ENCODE peak calls at places on chromosome 1, in nine cellular contexts. One of them, this sample, is unnamed.

GRCh38 chr1:47549532-47549931 is 111.7 kb downstream of the FOXD2 start:
- DNase-seq in endodermal cell: peak; percentile 42
- DNase-seq in substantia nigra: no peak
- DNase-seq in lung: no peak
- DNase-seq in GM23248: no peak
- DNase-seq in fibroblast of lung: no peak
- DNase-seq in mammary epithelial cell: no peak
- DNase-seq in transverse colon: no peak
- DNase-seq in OCI-LY7: no peak
- DNase-seq in this sample: no peak

GRCh38 chr1:114756949-114757454 is 782 bp downstream of the CSDE1 start:
- DNase-seq in endodermal cell: no peak
- DNase-seq in lung: peak; percentile 44
- DNase-seq in fibroblast of lung: peak; percentile 57
- DNase-seq in GM23248: peak; percentile 89
- DNase-seq in substantia nigra: no peak
- DNase-seq in transverse colon: peak; percentile 32
- DNase-seq in mammary epithelial cell: peak; percentile 66
- DNase-seq in OCI-LY7: no peak
- DNase-seq in this sample: no peak

GRCh38 chr1:66278260-66279046 is 255.5 kb upstream of the SGIP1 start:
- DNase-seq in substantia nigra: no peak
- DNase-seq in lung: no peak
- DNase-seq in mammary epithelial cell: no peak
- DNase-seq in endodermal cell: no peak
- DNase-seq in transverse colon: no peak
- DNase-seq in OCI-LY7: peak; percentile 77
- DNase-seq in GM23248: no peak
- DNase-seq in fibroblast of lung: no peak
- DNase-seq in this sample: no peak

GRCh38 chr1:39378377-39378776 is 113.1 kb upstream of the BMP8A start:
- DNase-seq in transverse colon: peak; percentile 25
- DNase-seq in OCI-LY7: peak; percentile 29
- DNase-seq in fibroblast of lung: no peak
- DNase-seq in lung: no peak
- DNase-seq in mammary epithelial cell: peak; percentile 95
- DNase-seq in GM23248: no peak
- DNase-seq in endodermal cell: peak; percentile 74
- DNase-seq in substantia nigra: no peak
- DNase-seq in this sample: peak; percentile 26

GRCh38 chr1:97077221-97077620 is 355.6 kb downstream of the PTBP2 start:
- DNase-seq in OCI-LY7: no peak
- DNase-seq in lung: no peak
- DNase-seq in fibroblast of lung: no peak
- DNase-seq in mammary epithelial cell: no peak
- DNase-seq in substantia nigra: no peak
- DNase-seq in GM23248: no peak
- DNase-seq in endodermal cell: no peak
- DNase-seq in transverse colon: no peak
- DNase-seq in this sample: no peak

GRCh38 chr1:234368320-234369032 is 4.8 kb upstream of the COA6 start:
- DNase-seq in mammary epithelial cell: no peak
- DNase-seq in substantia nigra: no peak
- DNase-seq in OCI-LY7: no peak
- DNase-seq in endodermal cell: no peak
- DNase-seq in lung: no peak
- DNase-seq in transverse colon: no peak
- DNase-seq in GM23248: no peak
- DNase-seq in fibroblast of lung: no peak
- DNase-seq in this sample: no peak

GRCh38 chr1:16236091-16236494 is 890 bp downstream of the CPLANE2 start:
- DNase-seq in endodermal cell: no peak
- DNase-seq in transverse colon: peak; percentile 63
- DNase-seq in fibroblast of lung: no peak
- DNase-seq in lung: peak; percentile 53
- DNase-seq in OCI-LY7: peak; percentile 69
- DNase-seq in mammary epithelial cell: peak; percentile 64
- DNase-seq in substantia nigra: no peak
- DNase-seq in GM23248: peak; percentile 58
- DNase-seq in this sample: peak; percentile 27

GRCh38 chr1:207933205-207933800 is 22.4 kb upstream of the CD34 start:
- DNase-seq in endodermal cell: no peak
- DNase-seq in lung: no peak
- DNase-seq in substantia nigra: no peak
- DNase-seq in GM23248: no peak
- DNase-seq in mammary epithelial cell: no peak
- DNase-seq in transverse colon: no peak
- DNase-seq in OCI-LY7: no peak
- DNase-seq in fibroblast of lung: no peak
- DNase-seq in this sample: no peak

GRCh38 chr1:207412845-207413244 is 41.3 kb upstream of the CR2 start:
- DNase-seq in fibroblast of lung: no peak
- DNase-seq in mammary epithelial cell: no peak
- DNase-seq in OCI-LY7: no peak
- DNase-seq in GM23248: no peak
- DNase-seq in substantia nigra: no peak
- DNase-seq in endodermal cell: no peak
- DNase-seq in transverse colon: no peak
- DNase-seq in lung: no peak
- DNase-seq in this sample: no peak

GRCh38 chr1:208139434-208140086 is 104.6 kb downstream of the PLXNA2 start:
- DNase-seq in fibroblast of lung: no peak
- DNase-seq in OCI-LY7: no peak
- DNase-seq in mammary epithelial cell: no peak
- DNase-seq in transverse colon: no peak
- DNase-seq in GM23248: no peak
- DNase-seq in substantia nigra: no peak
- DNase-seq in lung: no peak
- DNase-seq in endodermal cell: no peak
- DNase-seq in this sample: no peak

GRCh38 chr1:201084171-201084766 is 28.0 kb downstream of the CACNA1S start:
- DNase-seq in fibroblast of lung: no peak
- DNase-seq in mammary epithelial cell: no peak
- DNase-seq in transverse colon: no peak
- DNase-seq in OCI-LY7: no peak
- DNase-seq in lung: no peak
- DNase-seq in substantia nigra: no peak
- DNase-seq in endodermal cell: no peak
- DNase-seq in GM23248: no peak
- DNase-seq in this sample: no peak

GRCh38 chr1:236576004-236576403 is 28.3 kb downstream of the HEATR1 start:
- DNase-seq in GM23248: peak; percentile 81
- DNase-seq in endodermal cell: no peak
- DNase-seq in fibroblast of lung: peak; percentile 74
- DNase-seq in mammary epithelial cell: peak; percentile 0
- DNase-seq in lung: no peak
- DNase-seq in substantia nigra: no peak
- DNase-seq in transverse colon: no peak
- DNase-seq in OCI-LY7: no peak
- DNase-seq in this sample: no peak

GRCh38 chr1:226532553-226532952 is 16.0 kb upstream of the STUM start:
- DNase-seq in lung: no peak
- DNase-seq in transverse colon: no peak
- DNase-seq in fibroblast of lung: no peak
- DNase-seq in substantia nigra: no peak
- DNase-seq in GM23248: no peak
- DNase-seq in mammary epithelial cell: no peak
- DNase-seq in OCI-LY7: no peak
- DNase-seq in endodermal cell: peak; percentile 80
- DNase-seq in this sample: no peak

GRCh38 chr1:201288765-201289164 is 5.5 kb downstream of the PKP1 start:
- DNase-seq in substantia nigra: no peak
- DNase-seq in fibroblast of lung: no peak
- DNase-seq in GM23248: no peak
- DNase-seq in OCI-LY7: no peak
- DNase-seq in mammary epithelial cell: peak; percentile 67
- DNase-seq in lung: no peak
- DNase-seq in endodermal cell: no peak
- DNase-seq in transverse colon: no peak
- DNase-seq in this sample: no peak

GRCh38 chr1:20972855-20973254 is 185.7 kb upstream of the HP1BP3 start:
- DNase-seq in transverse colon: no peak
- DNase-seq in OCI-LY7: no peak
- DNase-seq in mammary epithelial cell: no peak
- DNase-seq in lung: no peak
- DNase-seq in fibroblast of lung: no peak
- DNase-seq in endodermal cell: no peak
- DNase-seq in GM23248: no peak
- DNase-seq in substantia nigra: no peak
- DNase-seq in this sample: no peak

GRCh38 chr1:117611121-117611601 is 5.3 kb downstream of the TENT5C start:
- DNase-seq in mammary epithelial cell: no peak
- DNase-seq in transverse colon: no peak
- DNase-seq in GM23248: no peak
- DNase-seq in fibroblast of lung: no peak
- DNase-seq in lung: no peak
- DNase-seq in OCI-LY7: no peak
- DNase-seq in endodermal cell: peak; percentile 26
- DNase-seq in substantia nigra: no peak
- DNase-seq in this sample: no peak

GRCh38 chr1:31400393-31400792 is 12.6 kb upstream of the SERINC2 start:
- DNase-seq in transverse colon: no peak
- DNase-seq in OCI-LY7: no peak
- DNase-seq in endodermal cell: no peak
- DNase-seq in substantia nigra: no peak
- DNase-seq in mammary epithelial cell: peak; percentile 80
- DNase-seq in fibroblast of lung: peak; percentile 45
- DNase-seq in GM23248: peak; percentile 77
- DNase-seq in lung: no peak
- DNase-seq in this sample: no peak

DNA sequence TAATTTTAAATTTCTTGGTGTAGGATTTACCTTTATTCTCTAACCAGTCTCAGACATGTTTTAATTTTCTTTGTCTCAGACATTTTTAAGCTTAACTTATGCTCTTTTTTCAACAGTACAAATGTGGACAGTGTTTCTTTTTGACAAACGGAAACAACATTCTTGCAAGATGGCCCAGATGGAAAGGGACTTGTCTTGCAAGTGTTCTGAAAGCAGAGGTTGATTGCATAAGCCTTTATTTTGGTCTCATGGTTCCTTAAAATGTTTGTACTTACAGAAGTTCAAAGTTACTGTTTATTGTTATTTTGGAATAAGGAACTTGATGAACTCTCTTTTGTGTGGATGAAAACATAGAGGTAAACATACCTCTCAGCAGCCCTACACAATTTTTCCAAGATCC is 22.9 kb downstream of the SMAP2 start:
- DNase-seq in GM23248: no peak
- DNase-seq in substantia nigra: no peak
- DNase-seq in OCI-LY7: peak; percentile 52
- DNase-seq in mammary epithelial cell: no peak
- DNase-seq in lung: no peak
- DNase-seq in fibroblast of lung: no peak
- DNase-seq in endodermal cell: no peak
- DNase-seq in transverse colon: no peak
- DNase-seq in this sample: no peak
- H3K27ac ChIP-seq in GM23248: no peak overlapping the region
- H3K27ac ChIP-seq in substantia nigra: peak overlapping the region; percentile 63
- H3K27ac ChIP-seq in OCI-LY7: peak overlapping the region; percentile 68
- H3K27ac ChIP-seq in mammary epithelial cell: no peak overlapping the region
- H3K27ac ChIP-seq in lung: no peak overlapping the region
- H3K27ac ChIP-seq in fibroblast of lung: no peak overlapping the region
- H3K27ac ChIP-seq in endodermal cell: no peak overlapping the region
- H3K27ac ChIP-seq in transverse colon: peak overlapping the region; percentile 90
- H3K27ac ChIP-seq in this sample: peak overlapping the region; percentile 99

DNA sequence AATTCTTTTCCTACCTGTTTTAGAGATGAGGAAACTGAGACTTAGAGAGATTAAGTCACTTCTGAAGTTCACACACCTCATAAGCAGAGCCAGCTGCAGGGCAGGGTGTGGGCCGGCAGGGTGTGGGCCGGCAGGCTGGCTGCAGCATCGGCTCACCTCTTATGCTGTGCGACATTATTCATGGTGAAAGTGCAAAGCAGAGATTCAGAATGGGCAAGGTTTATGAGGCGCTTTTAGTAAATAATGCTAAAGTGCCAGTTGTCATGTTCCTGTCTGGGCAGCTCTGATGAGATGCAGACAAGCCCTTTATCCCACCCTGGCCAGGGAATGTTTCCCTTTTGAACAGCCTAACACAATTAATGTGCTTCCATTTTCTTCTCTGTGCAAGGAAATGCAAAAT is 14.6 kb downstream of the MAB21L3 start:
- DNase-seq in mammary epithelial cell: no peak
- DNase-seq in OCI-LY7: no peak
- DNase-seq in transverse colon: peak; percentile 69
- DNase-seq in GM23248: no peak
- DNase-seq in lung: no peak
- DNase-seq in fibroblast of lung: no peak
- DNase-seq in substantia nigra: no peak
- DNase-seq in endodermal cell: no peak
- DNase-seq in this sample: no peak
- H3K27ac ChIP-seq in mammary epithelial cell: no peak overlapping the region
- H3K27ac ChIP-seq in OCI-LY7: no peak overlapping the region
- H3K27ac ChIP-seq in transverse colon: peak overlapping the region; percentile 89
- H3K27ac ChIP-seq in GM23248: no peak overlapping the region
- H3K27ac ChIP-seq in lung: no peak overlapping the region
- H3K27ac ChIP-seq in fibroblast of lung: no peak overlapping the region
- H3K27ac ChIP-seq in substantia nigra: no peak overlapping the region
- H3K27ac ChIP-seq in endodermal cell: no peak overlapping the region
- H3K27ac ChIP-seq in this sample: no peak overlapping the region

DNA sequence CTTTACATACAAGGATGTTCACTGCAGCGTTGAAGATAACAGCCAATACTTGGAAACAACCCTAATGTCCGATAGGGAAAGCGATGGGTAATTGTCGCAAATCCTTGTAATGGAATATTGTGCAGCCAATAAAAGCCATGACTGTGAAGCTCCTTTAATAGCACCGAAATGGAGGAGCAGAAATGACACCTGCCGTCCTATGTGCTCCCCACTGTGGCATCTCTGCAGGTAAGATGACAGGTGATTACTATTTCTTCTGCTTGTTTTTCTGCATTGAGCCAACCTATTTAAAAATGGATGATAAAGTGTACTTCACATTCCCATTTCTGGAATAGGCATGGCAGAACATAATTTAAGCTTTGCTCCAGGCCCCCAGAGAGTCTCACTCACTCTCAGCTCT is 523.8 kb downstream of the PTPRU start:
- DNase-seq in substantia nigra: no peak
- DNase-seq in GM23248: no peak
- DNase-seq in endodermal cell: no peak
- DNase-seq in OCI-LY7: no peak
- DNase-seq in fibroblast of lung: no peak
- DNase-seq in mammary epithelial cell: no peak
- DNase-seq in transverse colon: no peak
- DNase-seq in lung: no peak
- DNase-seq in this sample: no peak
- H3K27ac ChIP-seq in substantia nigra: no peak overlapping the region
- H3K27ac ChIP-seq in GM23248: no peak overlapping the region
- H3K27ac ChIP-seq in endodermal cell: no peak overlapping the region
- H3K27ac ChIP-seq in OCI-LY7: no peak overlapping the region
- H3K27ac ChIP-seq in fibroblast of lung: no peak overlapping the region
- H3K27ac ChIP-seq in mammary epithelial cell: no peak overlapping the region
- H3K27ac ChIP-seq in transverse colon: no peak overlapping the region
- H3K27ac ChIP-seq in lung: no peak overlapping the region
- H3K27ac ChIP-seq in this sample: no peak overlapping the region

DNA sequence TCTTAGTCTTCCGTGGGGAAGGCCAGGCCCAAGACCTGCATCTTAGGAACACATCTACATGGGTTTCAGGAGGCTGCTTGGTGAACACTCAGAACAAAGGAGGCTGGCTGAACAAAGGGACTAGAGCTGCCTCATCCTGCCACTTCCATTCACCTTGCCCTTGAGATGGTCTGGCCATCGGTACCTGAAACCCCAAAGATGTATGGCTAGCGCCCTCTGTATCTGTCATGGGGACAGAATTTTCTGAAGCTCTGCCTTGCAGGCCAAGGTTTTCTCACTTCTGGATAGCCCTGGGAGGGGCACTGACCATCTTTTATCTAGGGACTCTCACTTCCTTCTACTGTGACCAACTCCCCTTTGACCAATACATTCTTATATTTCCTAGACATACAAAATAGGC is 55.4 kb upstream of the GRIK3 start:
- DNase-seq in GM23248: no peak
- DNase-seq in mammary epithelial cell: no peak
- DNase-seq in fibroblast of lung: no peak
- DNase-seq in transverse colon: no peak
- DNase-seq in OCI-LY7: no peak
- DNase-seq in substantia nigra: no peak
- DNase-seq in endodermal cell: no peak
- DNase-seq in lung: no peak
- DNase-seq in this sample: no peak
- H3K27ac ChIP-seq in GM23248: no peak overlapping the region
- H3K27ac ChIP-seq in mammary epithelial cell: no peak overlapping the region
- H3K27ac ChIP-seq in fibroblast of lung: no peak overlapping the region
- H3K27ac ChIP-seq in transverse colon: no peak overlapping the region
- H3K27ac ChIP-seq in OCI-LY7: no peak overlapping the region
- H3K27ac ChIP-seq in substantia nigra: no peak overlapping the region
- H3K27ac ChIP-seq in endodermal cell: no peak overlapping the region
- H3K27ac ChIP-seq in lung: no peak overlapping the region
- H3K27ac ChIP-seq in this sample: no peak overlapping the region

This sample was measured in CD4-positive, CD25-positive, alpha-beta regulatory T cell.